ENCODE peak calls at places on chromosomes 11 and 22, in seven cellular contexts. E is IMR-90, K is neuronal stem cell, F is H1, T is H9, B is mesenchymal stem cell, Z is mesendoderm. S is an unnamed sample.

GRCh38 chr11:2315395-2316168 is 13.8 kb downstream of the TSPAN32 start:
- DNase-seq in E (no peak), K (no peak), F (no peak), T (no peak), B (no peak), Z (no peak), S (no peak)

GRCh38 chr11:76674517-76675400 is 4.2 kb upstream of the LRRC32 start:
- DNase-seq in E (no peak), K (no peak), F (no peak), T (no peak), B (no peak), Z (no peak), S (no peak)

GRCh38 chr11:61297741-61298140 is 2.6 kb upstream of the VWCE start:
- DNase-seq in E (peak; percentile 91), K (no peak), F (no peak), T (no peak), B (peak; percentile 73), Z (no peak), S (peak; percentile 34)

GRCh38 chr11:45383229-45383628 is 97.1 kb upstream of the SYT13 start:
- DNase-seq in E (no peak), K (no peak), F (no peak), T (no peak), B (peak; percentile 65), Z (no peak), S (no peak)

GRCh38 chr11:83583953-83584352 is 297.8 kb upstream of the CCDC90B start:
- DNase-seq in E (peak; percentile 80), K (no peak), F (no peak), T (no peak), B (peak; percentile 86), Z (no peak), S (no peak)

GRCh38 chr11:78564889-78565467 is 9.7 kb downstream of the NARS2 start:
- DNase-seq in E (no peak), K (no peak), F (no peak), T (no peak), B (no peak), Z (no peak), S (no peak)

GRCh38 chr11:1049071-1049405 is 12.5 kb upstream of the MUC6 start:
- DNase-seq in E (no peak), K (no peak), F (no peak), T (no peak), B (no peak), Z (no peak), S (no peak)

GRCh38 chr11:9527481-9528140 is 45.9 kb upstream of the WEE1 start:
- DNase-seq in E (peak; percentile 74), K (no peak), F (no peak), T (no peak), B (no peak), Z (no peak), S (no peak)

GRCh38 chr11:110340427-110340826 is 44.0 kb upstream of the RDX start:
- DNase-seq in E (no peak), K (no peak), F (no peak), T (no peak), B (no peak), Z (no peak), S (peak; percentile 85)

GRCh38 chr11:87901366-87901765 is 273.9 kb downstream of the RAB38 start:
- DNase-seq in E (no peak), K (no peak), F (no peak), T (no peak), B (no peak), Z (no peak), S (peak; percentile 52)

GRCh38 chr22:28143961-28144745 is 225.1 kb upstream of the PITPNB start:
- DNase-seq in E (no peak), K (no peak), F (no peak), T (no peak), B (no peak), Z (no peak), S (no peak)

GRCh38 chr22:47102648-47103047 is 340.2 kb downstream of the TBC1D22A start:
- DNase-seq in E (peak; percentile 12), K (no peak), F (peak; percentile 34), T (peak; percentile 74), B (peak; percentile 36), Z (peak; percentile 96), S (peak; percentile 89)
- H3K4ac ChIP-seq in E (no peak overlapping the region), K (no peak overlapping the region), F (no peak overlapping the region), T (no peak overlapping the region), B (no peak overlapping the region), Z (no peak overlapping the region), S (no peak overlapping the region)

GRCh38 chr11:69014084-69014935 is 1.3 kb upstream of the MRGPRF start:
- DNase-seq in E (peak; percentile 82), K (no peak), F (no peak), T (peak; percentile 50), B (peak; percentile 87), Z (no peak), S (no peak)
- H3K4ac ChIP-seq in E (peak overlapping the region; percentile 89), K (peak overlapping the region; percentile 58), F (peak overlapping the region; percentile 53), T (no peak overlapping the region), B (no peak overlapping the region), Z (peak overlapping the region; percentile 5), S (no peak overlapping the region)

DNA sequence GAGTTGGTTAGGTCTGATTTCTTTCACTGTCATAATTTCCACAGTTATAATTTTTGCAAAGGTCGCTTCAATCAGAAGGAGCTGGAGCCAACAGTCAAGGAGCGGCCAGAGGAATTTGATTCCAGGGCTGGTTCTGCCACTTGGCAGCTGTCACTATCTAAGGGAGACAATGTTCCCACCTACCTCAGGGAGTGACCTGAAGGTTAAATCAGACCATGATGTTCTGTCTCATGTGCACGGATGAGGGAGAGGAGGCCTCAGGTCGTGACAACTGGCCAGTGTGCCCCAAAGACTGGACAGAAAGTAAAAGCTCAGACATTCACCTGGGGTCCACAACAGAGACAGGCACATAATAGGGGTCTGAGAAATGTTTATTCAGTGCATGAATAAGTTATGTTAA is 7.6 kb downstream of the MRGPRD start:
- DNase-seq in E (no peak), K (no peak), F (no peak), T (no peak), B (no peak), Z (no peak), S (no peak)
- H3K4ac ChIP-seq in E (no peak overlapping the region), K (no peak overlapping the region), F (no peak overlapping the region), T (no peak overlapping the region), B (no peak overlapping the region), Z (no peak overlapping the region), S (no peak overlapping the region)

GRCh38 chr11:119894916-119895315 is 165.9 kb upstream of the NECTIN1 start:
- DNase-seq in E (no peak), K (no peak), F (no peak), T (no peak), B (no peak), Z (no peak), S (no peak)

GRCh38 chr11:119889728-119890280 is 160.8 kb upstream of the NECTIN1 start:
- DNase-seq in E (no peak), K (no peak), F (no peak), T (no peak), B (no peak), Z (no peak), S (no peak)

GRCh38 chr11:119891392-119891791 is 162.4 kb upstream of the NECTIN1 start:
- DNase-seq in E (no peak), K (no peak), F (no peak), T (no peak), B (no peak), Z (peak; percentile 81), S (no peak)

GRCh38 chr11:119890466-119890865 is 161.5 kb upstream of the NECTIN1 start:
- DNase-seq in E (no peak), K (no peak), F (no peak), T (no peak), B (no peak), Z (no peak), S (no peak)

DNA sequence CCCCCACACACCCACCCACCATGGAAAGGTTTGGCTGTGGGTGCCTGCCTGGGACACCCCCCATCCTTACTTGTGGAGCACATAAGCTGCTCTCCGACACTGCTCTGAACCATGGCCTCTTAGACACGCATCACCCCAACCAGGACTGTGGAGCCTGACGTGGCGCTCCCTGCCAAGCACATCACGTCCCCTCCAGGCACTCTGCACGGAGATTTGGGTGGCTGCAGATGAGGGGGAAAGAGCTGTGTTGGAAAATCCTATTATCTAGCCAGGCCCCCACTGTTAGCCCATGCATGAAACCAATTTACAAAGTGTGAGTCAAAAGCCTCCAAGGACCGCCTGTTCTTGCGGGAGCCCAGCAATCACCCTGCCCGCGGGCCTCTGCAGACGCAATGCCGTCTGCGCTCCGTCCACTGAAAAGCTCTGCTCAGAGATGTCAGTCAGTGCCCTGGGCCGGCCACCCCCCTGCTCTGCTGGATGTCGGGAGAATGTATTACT is 163.4 kb upstream of the NECTIN1 start:
- DNase-seq in E (no peak), K (no peak), F (no peak), T (no peak), B (no peak), Z (peak; percentile 29), S (no peak)
- H3K4ac ChIP-seq in E (no peak overlapping the region), K (no peak overlapping the region), F (no peak overlapping the region), T (no peak overlapping the region), B (no peak overlapping the region), Z (no peak overlapping the region), S (no peak overlapping the region)

DNA sequence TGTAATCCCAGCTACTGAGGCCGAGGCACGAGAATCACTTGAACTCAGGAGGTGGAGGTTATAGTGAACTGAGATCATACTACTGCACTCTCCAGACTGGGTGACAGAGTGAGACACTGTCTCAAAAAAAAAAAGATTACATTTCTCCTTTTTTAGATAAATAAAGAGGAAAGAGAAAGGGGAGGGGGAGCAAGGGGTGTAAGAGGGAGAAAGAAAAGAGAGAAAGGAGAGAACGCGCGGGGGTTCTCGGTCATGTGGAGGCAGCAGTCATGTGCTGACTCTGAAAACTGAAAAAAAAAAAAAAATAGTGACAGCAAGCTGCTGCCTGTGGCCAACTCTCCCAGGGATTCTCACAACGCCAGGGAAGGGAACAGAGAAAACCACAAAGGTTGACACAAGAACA is 14.3 kb downstream of the SCGB1A1 start:
- DNase-seq in E (no peak), K (no peak), F (no peak), T (no peak), B (no peak), Z (no peak), S (no peak)
- H3K4ac ChIP-seq in E (peak overlapping the region; percentile 26), K (no peak overlapping the region), F (no peak overlapping the region), T (no peak overlapping the region), B (no peak overlapping the region), Z (no peak overlapping the region), S (no peak overlapping the region)

GRCh38 chr11:114070464-114071139 is 11.1 kb downstream of the ZBTB16 start:
- DNase-seq in E (no peak), K (no peak), F (no peak), T (no peak), B (no peak), Z (no peak), S (no peak)

GRCh38 chr11:114064216-114064615 is 4.7 kb downstream of the ZBTB16 start:
- DNase-seq in E (no peak), K (no peak), F (no peak), T (no peak), B (no peak), Z (no peak), S (no peak)

GRCh38 chr11:114065094-114065493 is 5.6 kb downstream of the ZBTB16 start:
- DNase-seq in E (no peak), K (no peak), F (no peak), T (no peak), B (no peak), Z (no peak), S (no peak)

GRCh38 chr11:114066046-114066648 is 6.6 kb downstream of the ZBTB16 start:
- DNase-seq in E (no peak), K (no peak), F (no peak), T (no peak), B (no peak), Z (no peak), S (no peak)

DNA sequence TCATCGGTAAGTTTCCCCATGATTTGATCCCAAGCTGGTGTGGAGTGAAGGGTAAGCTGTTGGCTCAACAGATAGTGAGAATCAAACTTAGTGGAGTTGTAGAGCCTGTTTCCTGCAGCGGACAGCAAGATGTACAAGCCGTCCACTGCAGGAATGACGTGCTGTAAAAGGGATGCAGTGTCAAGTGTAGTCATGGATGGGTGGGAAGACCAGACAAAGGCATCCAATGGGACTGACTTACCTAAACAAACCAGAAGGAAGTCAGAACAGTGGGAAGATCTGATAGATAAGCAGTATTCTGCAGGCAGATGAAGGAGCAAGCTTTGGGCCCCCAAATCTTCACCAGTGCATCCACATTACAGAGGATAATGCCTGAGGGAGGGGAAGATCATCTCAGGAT is 8.8 kb downstream of the ZBTB16 start:
- DNase-seq in E (no peak), K (no peak), F (no peak), T (no peak), B (no peak), Z (no peak), S (no peak)
- H3K4ac ChIP-seq in E (no peak overlapping the region), K (no peak overlapping the region), F (no peak overlapping the region), T (no peak overlapping the region), B (no peak overlapping the region), Z (no peak overlapping the region), S (no peak overlapping the region)

S was measured in trophoblast cell.